ENCODE peak calls at places on chromosomes 4 and X, in five cellular contexts. F, P, X, M and W are unnamed samples.

GRCh38 chrX:124289443-124289842 is 43.0 kb upstream of the TEX13D start:
- DNase-seq in F (no peak), P (peak; percentile 65), X (no peak), M (no peak), W (no peak)

GRCh38 chr4:141403782-141404181 is 183.1 kb downstream of the ZNF330 start:
- DNase-seq in F (no peak), P (no peak), X (no peak), M (no peak), W (no peak)

GRCh38 chrX:72304877-72305276 is 837 bp downstream of the CITED1 start:
- DNase-seq in F (no peak), P (peak; percentile 28), X (no peak), M (no peak), W (no peak)

GRCh38 chrX:39730671-39731389 is 366.9 kb downstream of the BCOR start:
- DNase-seq in F (peak; percentile 72), P (peak; percentile 72), X (peak; percentile 73), M (peak; percentile 4), W (no peak)

GRCh38 chrX:10794203-10794630 is 173.8 kb upstream of the MID1 start:
- DNase-seq in F (no peak), P (no peak), X (no peak), M (no peak), W (no peak)

GRCh38 chrX:140572724-140573123 is 67.9 kb upstream of the SOX3 start:
- DNase-seq in F (peak; percentile 1), P (peak; percentile 64), X (peak; percentile 4), M (peak; percentile 7), W (peak; percentile 3)

GRCh38 chr4:22502895-22503814 is 12.7 kb downstream of the ADGRA3 start:
- DNase-seq in F (no peak), P (no peak), X (no peak), M (no peak), W (no peak)

GRCh38 chr4:101019941-101020401 is 327.4 kb downstream of the PPP3CA start:
- DNase-seq in F (no peak), P (peak; percentile 15), X (no peak), M (peak; percentile 25), W (peak; percentile 45)

GRCh38 chr4:109631709-109632108 is 71.5 kb downstream of the CASP6 start:
- DNase-seq in F (peak; percentile 13), P (peak; percentile 39), X (no peak), M (no peak), W (no peak)

GRCh38 chr4:11338990-11339782 is 89.5 kb downstream of the HS3ST1 start:
- DNase-seq in F (no peak), P (no peak), X (no peak), M (no peak), W (no peak)

GRCh38 chr4:154618708-154619315 is 6.4 kb upstream of the FGG start:
- DNase-seq in F (peak; percentile 35), P (peak; percentile 85), X (no peak), M (peak; percentile 80), W (peak; percentile 21)

GRCh38 chr4:152357206-152357605 is 178.7 kb downstream of the FBXW7 start:
- DNase-seq in F (no peak), P (no peak), X (no peak), M (no peak), W (no peak)

GRCh38 chrX:104922206-104922621 is 298.3 kb downstream of the TEX13A start:
- DNase-seq in F (peak; percentile 10), P (peak; percentile 69), X (peak; percentile 68), M (peak; percentile 52), W (peak; percentile 31)

GRCh38 chrX:46574337-46574940 is 874 bp downstream of the CHST7 start:
- DNase-seq in F (no peak), P (peak; percentile 38), X (no peak), M (peak; percentile 12), W (no peak)

GRCh38 chrX:80246273-80246672 is 174.0 kb upstream of the TENT5D start:
- DNase-seq in F (no peak), P (peak; percentile 23), X (no peak), M (no peak), W (no peak)

GRCh38 chr4:137069473-137069872 is 462.8 kb downstream of the PCDH18 start:
- DNase-seq in F (no peak), P (peak; percentile 17), X (no peak), M (no peak), W (no peak)

GRCh38 chrX:1316527-1316926 is 20.1 kb upstream of the IL3RA start:
- DNase-seq in F (no peak), P (no peak), X (no peak), M (no peak), W (no peak)

GRCh38 chr4:113049421-113050355 is at the start of gene ANK2:
- DNase-seq in F (no peak), P (peak; percentile 95), X (no peak), M (no peak), W (no peak)

GRCh38 chr4:4843651-4844291 is 15.7 kb upstream of the MSX1 start:
- DNase-seq in F (no peak), P (no peak), X (no peak), M (no peak), W (no peak)

GRCh38 chrX:37378830-37379229 is 29.7 kb downstream of the PRRG1 start:
- DNase-seq in F (no peak), P (no peak), X (no peak), M (no peak), W (no peak)

GRCh38 chrX:124216396-124217124 is 115.9 kb upstream of the TEX13D start:
- DNase-seq in F (no peak), P (peak; percentile 50), X (no peak), M (no peak), W (no peak)

GRCh38 chr4:55906999-55907398 is 41.7 kb upstream of the CEP135 start:
- DNase-seq in F (no peak), P (no peak), X (no peak), M (no peak), W (no peak)

GRCh38 chr4:139749313-139749712 is 83.7 kb downstream of the MGST2 start:
- DNase-seq in F (no peak), P (no peak), X (no peak), M (no peak), W (no peak)
- TF ChIP-seq JUNB in F (no peak), P (no peak), X (no peak), M (no peak), W (no peak)

DNA sequence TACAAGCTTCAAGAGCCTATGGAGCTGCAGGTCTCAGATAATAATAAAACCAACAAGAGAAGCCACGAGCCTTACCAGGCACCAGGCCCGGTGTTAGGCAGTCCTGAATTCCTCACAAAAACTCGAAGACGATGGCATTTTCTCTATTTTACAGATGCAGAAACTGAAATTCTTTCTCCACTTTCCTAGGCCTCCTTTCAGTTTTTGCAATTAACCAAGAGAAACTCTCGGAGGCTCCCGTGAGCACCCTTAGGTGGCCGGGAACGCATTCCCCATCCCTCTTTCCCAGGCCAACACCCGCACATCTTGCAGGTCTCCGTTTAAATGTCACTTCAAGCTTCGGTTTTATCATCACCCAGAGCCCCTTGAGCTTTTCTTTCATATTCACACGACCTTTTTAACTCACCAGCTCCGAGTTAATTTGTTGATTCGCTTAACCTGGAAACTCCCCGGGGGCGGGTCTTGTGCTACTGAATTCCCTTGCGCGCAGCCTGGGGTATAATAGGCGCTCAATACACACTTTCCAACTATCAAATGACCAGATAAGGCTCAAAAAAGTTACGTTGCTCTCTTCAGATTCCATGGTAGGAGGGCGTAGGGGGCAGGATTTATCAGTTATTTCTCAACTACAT is 6.2 kb upstream of the GSX2 start:
- DNase-seq in F (no peak), P (peak; percentile 85), X (no peak), M (no peak), W (no peak)
- TF ChIP-seq JUNB in F (no peak), P (no peak), X (no peak), M (no peak), W (no peak)

GRCh38 chrX:132412208-132412607 is 76.6 kb downstream of the MBNL3 start:
- DNase-seq in F (no peak), P (peak; percentile 88), X (no peak), M (peak; percentile 35), W (no peak)
- TF ChIP-seq JUNB in F (no peak), P (no peak), X (no peak), M (no peak), W (no peak)

GRCh38 chr4:37223732-37224131 is 20.8 kb upstream of the NWD2 start:
- DNase-seq in F (no peak), P (no peak), X (no peak), M (no peak), W (no peak)

GRCh38 chr4:37216209-37216608 is 28.3 kb upstream of the NWD2 start:
- DNase-seq in F (no peak), P (no peak), X (no peak), M (no peak), W (no peak)

GRCh38 chr4:37224832-37225231 is 19.7 kb upstream of the NWD2 start:
- DNase-seq in F (no peak), P (no peak), X (no peak), M (no peak), W (no peak)

GRCh38 chr4:37219251-37219650 is 25.3 kb upstream of the NWD2 start:
- DNase-seq in F (no peak), P (no peak), X (no peak), M (no peak), W (no peak)
- TF ChIP-seq JUNB in F (no peak), P (no peak), X (no peak), M (no peak), W (no peak)

DNA sequence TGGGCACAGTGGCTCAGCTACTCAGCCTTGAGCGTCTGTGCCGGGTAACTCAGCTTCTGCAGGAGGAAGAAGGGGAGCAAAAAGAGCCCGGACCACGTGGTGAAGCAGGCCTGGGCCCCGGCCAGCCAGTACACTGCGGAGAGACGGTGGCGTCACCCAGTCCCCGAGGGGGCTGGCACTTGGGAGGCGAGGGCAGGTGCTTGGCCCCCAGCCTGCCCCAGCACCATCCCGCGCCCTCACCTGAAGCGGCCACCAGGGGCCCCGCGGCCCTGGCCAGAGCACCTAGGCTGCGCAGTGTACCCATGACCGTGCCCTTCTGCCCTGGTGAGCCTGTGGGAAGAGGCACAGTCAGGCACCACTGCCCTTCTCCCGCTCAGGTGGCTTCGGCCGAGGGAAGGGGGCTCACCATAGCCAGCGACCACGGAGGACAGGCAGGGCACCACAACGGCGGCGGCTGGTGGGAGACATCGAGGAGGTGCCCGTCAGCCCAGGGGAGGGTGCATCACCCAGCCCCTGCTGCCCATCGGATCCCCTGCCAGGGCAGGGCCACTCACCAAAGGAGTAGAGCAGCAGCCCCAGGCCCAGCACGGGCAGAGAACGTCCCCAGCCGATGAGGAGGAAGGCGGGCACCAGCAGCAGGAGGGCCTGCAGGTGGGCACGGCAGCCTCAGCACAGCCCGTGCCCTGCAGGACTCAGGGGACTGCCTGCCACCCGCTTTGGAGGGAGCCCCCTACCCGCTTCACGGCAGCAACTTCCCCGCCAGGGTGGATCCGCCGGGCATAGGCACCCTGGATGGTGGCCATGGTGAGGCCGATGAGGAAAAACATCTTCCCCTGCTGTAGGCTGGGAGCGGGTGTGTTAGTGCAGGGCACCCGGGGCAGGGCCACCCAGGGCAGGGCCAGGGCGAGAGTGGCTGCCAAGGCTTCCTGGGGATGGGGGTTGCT is 32.1 kb downstream of the NOP14 start:
- DNase-seq in F (no peak), P (no peak), X (no peak), M (no peak), W (no peak)
- TF ChIP-seq JUNB in F (no peak), P (no peak), X (no peak), M (no peak), W (no peak)